ENCODE peak calls at places on chromosome 18, in four cellular contexts. One of them, this sample, is unnamed.
A peak's percentile ranks its signal among the peaks of the same experiment; 100 is the strongest.

GRCh38 chr18:26205318-26205717 is 20.9 kb upstream of the TAF4B start:
- DNase-seq in HCT116: no peak
- DNase-seq in keratinocyte: no peak
- DNase-seq in GM10248: no peak
- DNase-seq in this sample: no peak

GRCh38 chr18:72375628-72376027 is 168.5 kb downstream of the CBLN2 start:
- DNase-seq in GM10248: no peak
- DNase-seq in HCT116: no peak
- DNase-seq in keratinocyte: no peak
- DNase-seq in this sample: peak; percentile 29

GRCh38 chr18:13264986-13265900 is 46.7 kb downstream of the LDLRAD4 start:
- DNase-seq in GM10248: no peak
- DNase-seq in HCT116: no peak
- DNase-seq in keratinocyte: no peak
- DNase-seq in this sample: no peak

GRCh38 chr18:9130195-9130594 is 6.4 kb upstream of the ANKRD12 start:
- DNase-seq in keratinocyte: no peak
- DNase-seq in HCT116: no peak
- DNase-seq in GM10248: no peak
- DNase-seq in this sample: no peak

GRCh38 chr18:32072321-32072720 is 19.4 kb upstream of the RNF138 start:
- DNase-seq in keratinocyte: no peak
- DNase-seq in HCT116: no peak
- DNase-seq in GM10248: peak; percentile 24
- DNase-seq in this sample: no peak

GRCh38 chr18:52313213-52313612 is 26.8 kb upstream of the DCC start:
- DNase-seq in GM10248: no peak
- DNase-seq in keratinocyte: no peak
- DNase-seq in HCT116: no peak
- DNase-seq in this sample: no peak

GRCh38 chr18:75211721-75212625 is 1.4 kb downstream of the TSHZ1 start:
- DNase-seq in HCT116: no peak
- DNase-seq in keratinocyte: no peak
- DNase-seq in GM10248: peak; percentile 37
- DNase-seq in this sample: peak; percentile 62

GRCh38 chr18:36446059-36446458 is 148.5 kb downstream of the FHOD3 start:
- DNase-seq in keratinocyte: no peak
- DNase-seq in GM10248: no peak
- DNase-seq in HCT116: no peak
- DNase-seq in this sample: no peak

GRCh38 chr18:9661564-9661963 is 46.5 kb upstream of the RAB31 start:
- DNase-seq in keratinocyte: no peak
- DNase-seq in GM10248: no peak
- DNase-seq in HCT116: no peak
- DNase-seq in this sample: peak; percentile 33

GRCh38 chr18:47585136-47585535 is 333.7 kb upstream of the SKOR2 start:
- DNase-seq in GM10248: no peak
- DNase-seq in HCT116: no peak
- DNase-seq in keratinocyte: no peak
- DNase-seq in this sample: no peak

GRCh38 chr18:23201741-23202140 is 66.5 kb downstream of the CABLES1 start:
- DNase-seq in HCT116: no peak
- DNase-seq in GM10248: no peak
- DNase-seq in keratinocyte: no peak
- DNase-seq in this sample: no peak

GRCh38 chr18:35424356-35424755 is 47.2 kb upstream of the ZNF396 start:
- DNase-seq in keratinocyte: no peak
- DNase-seq in HCT116: no peak
- DNase-seq in GM10248: no peak
- DNase-seq in this sample: no peak

GRCh38 chr18:28588884-28589549 is 412.1 kb upstream of the CDH2 start:
- DNase-seq in HCT116: no peak
- DNase-seq in keratinocyte: no peak
- DNase-seq in GM10248: no peak
- DNase-seq in this sample: peak; percentile 3

GRCh38 chr18:65659312-65659711 is 91.5 kb upstream of the CDH7 start:
- DNase-seq in HCT116: no peak
- DNase-seq in GM10248: no peak
- DNase-seq in keratinocyte: no peak
- DNase-seq in this sample: no peak

GRCh38 chr18:9730786-9731185 is 22.7 kb downstream of the RAB31 start:
- DNase-seq in HCT116: no peak
- DNase-seq in keratinocyte: no peak
- DNase-seq in GM10248: no peak
- DNase-seq in this sample: no peak

GRCh38 chr18:26327062-26327461 is 100.8 kb downstream of the TAF4B start:
- DNase-seq in GM10248: no peak
- DNase-seq in HCT116: no peak
- DNase-seq in keratinocyte: no peak
- DNase-seq in this sample: no peak

GRCh38 chr18:9184998-9185613 is 48.5 kb downstream of the ANKRD12 start:
- DNase-seq in HCT116: no peak
- DNase-seq in keratinocyte: no peak
- DNase-seq in GM10248: no peak
- DNase-seq in this sample: peak; percentile 42

GRCh38 chr18:60069145-60069544 is 169.3 kb downstream of the PMAIP1 start:
- DNase-seq in GM10248: no peak
- DNase-seq in keratinocyte: no peak
- DNase-seq in HCT116: no peak
- DNase-seq in this sample: no peak

GRCh38 chr18:68840554-68841263 is 42.8 kb downstream of the CCDC102B start:
- DNase-seq in keratinocyte: peak; percentile 2
- DNase-seq in GM10248: no peak
- DNase-seq in HCT116: peak; percentile 23
- DNase-seq in this sample: peak; percentile 97

GRCh38 chr18:47427951-47428350 is 176.5 kb upstream of the SKOR2 start:
- DNase-seq in keratinocyte: no peak
- DNase-seq in HCT116: no peak
- DNase-seq in GM10248: no peak
- DNase-seq in this sample: no peak

GRCh38 chr18:30889582-30890301 is 152.8 kb downstream of the DSC3 start:
- DNase-seq in GM10248: no peak
- DNase-seq in HCT116: peak; percentile 23
- DNase-seq in keratinocyte: no peak
- DNase-seq in this sample: no peak
- TF ChIP-seq CTCF in GM10248: peak; percentile 42
- TF ChIP-seq CTCF in HCT116: peak; percentile 53
- TF ChIP-seq CTCF in keratinocyte: peak; percentile 40
- TF ChIP-seq CTCF in this sample: no peak

GRCh38 chr18:49726564-49726963 is 86.8 kb downstream of the ACAA2 start:
- DNase-seq in HCT116: no peak
- DNase-seq in keratinocyte: no peak
- DNase-seq in GM10248: no peak
- DNase-seq in this sample: no peak
- TF ChIP-seq CTCF in HCT116: no peak
- TF ChIP-seq CTCF in keratinocyte: no peak
- TF ChIP-seq CTCF in GM10248: no peak
- TF ChIP-seq CTCF in this sample: no peak

GRCh38 chr18:50401334-50401733 is 26.5 kb downstream of the SKA1 start:
- DNase-seq in HCT116: no peak
- DNase-seq in keratinocyte: no peak
- DNase-seq in GM10248: no peak
- DNase-seq in this sample: no peak
- TF ChIP-seq CTCF in HCT116: no peak
- TF ChIP-seq CTCF in keratinocyte: no peak
- TF ChIP-seq CTCF in GM10248: no peak
- TF ChIP-seq CTCF in this sample: no peak

GRCh38 chr18:3186678-3187658 is 32.8 kb downstream of the MYOM1 start:
- DNase-seq in GM10248: no peak
- DNase-seq in keratinocyte: no peak
- DNase-seq in HCT116: no peak
- DNase-seq in this sample: peak; percentile 69
- TF ChIP-seq CTCF in GM10248: no peak
- TF ChIP-seq CTCF in keratinocyte: no peak
- TF ChIP-seq CTCF in HCT116: peak; percentile 24
- TF ChIP-seq CTCF in this sample: peak; percentile 40

GRCh38 chr18:11729556-11729955 is 40.5 kb downstream of the GNAL start:
- DNase-seq in GM10248: no peak
- DNase-seq in HCT116: no peak
- DNase-seq in keratinocyte: no peak
- DNase-seq in this sample: no peak

GRCh38 chr18:11733031-11733430 is 44.0 kb downstream of the GNAL start:
- DNase-seq in GM10248: peak; percentile 82
- DNase-seq in HCT116: peak; percentile 48
- DNase-seq in keratinocyte: peak; percentile 26
- DNase-seq in this sample: peak; percentile 66

GRCh38 chr18:11726556-11726955 is 37.5 kb downstream of the GNAL start:
- DNase-seq in GM10248: no peak
- DNase-seq in keratinocyte: peak; percentile 1
- DNase-seq in HCT116: no peak
- DNase-seq in this sample: no peak

GRCh38 chr18:11728247-11728646 is 39.2 kb downstream of the GNAL start:
- DNase-seq in keratinocyte: no peak
- DNase-seq in GM10248: no peak
- DNase-seq in HCT116: peak; percentile 8
- DNase-seq in this sample: peak; percentile 19
- TF ChIP-seq CTCF in keratinocyte: peak; percentile 36
- TF ChIP-seq CTCF in GM10248: peak; percentile 22
- TF ChIP-seq CTCF in HCT116: peak; percentile 29
- TF ChIP-seq CTCF in this sample: no peak

GRCh38 chr18:57959278-57959677 is 84.7 kb upstream of the NEDD4L start:
- DNase-seq in HCT116: peak; percentile 72
- DNase-seq in keratinocyte: no peak
- DNase-seq in GM10248: peak; percentile 48
- DNase-seq in this sample: peak; percentile 31
- TF ChIP-seq CTCF in HCT116: peak; percentile 58
- TF ChIP-seq CTCF in keratinocyte: peak; percentile 47
- TF ChIP-seq CTCF in GM10248: peak; percentile 34
- TF ChIP-seq CTCF in this sample: peak; percentile 42

DNA sequence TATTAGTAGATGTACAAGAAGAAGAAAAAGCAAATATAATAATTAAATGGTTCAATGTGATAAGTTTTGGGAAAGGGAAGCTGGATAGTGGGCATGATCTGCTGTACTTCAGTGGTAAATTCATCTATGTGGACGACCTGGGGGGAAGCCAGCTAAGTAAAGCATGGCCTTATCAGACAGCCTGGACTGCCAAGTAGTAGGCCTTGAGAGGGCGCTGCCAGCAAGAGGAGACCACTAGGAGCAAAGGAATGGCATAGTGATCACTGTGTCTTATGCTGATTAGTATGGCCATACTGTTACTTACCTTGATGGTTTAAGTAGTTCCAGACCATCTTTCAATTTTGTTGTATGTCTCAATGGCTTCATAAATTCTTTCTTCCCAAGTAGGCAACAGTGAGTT is 287.6 kb downstream of the SETBP1 start:
- DNase-seq in HCT116: no peak
- DNase-seq in keratinocyte: no peak
- DNase-seq in GM10248: no peak
- DNase-seq in this sample: no peak
- TF ChIP-seq CTCF in HCT116: no peak
- TF ChIP-seq CTCF in keratinocyte: no peak
- TF ChIP-seq CTCF in GM10248: no peak
- TF ChIP-seq CTCF in this sample: no peak

GRCh38 chr18:7367336-7367735 is 136.4 kb downstream of the LRRC30 start:
- DNase-seq in keratinocyte: no peak
- DNase-seq in GM10248: no peak
- DNase-seq in HCT116: no peak
- DNase-seq in this sample: no peak
- TF ChIP-seq CTCF in keratinocyte: no peak
- TF ChIP-seq CTCF in GM10248: no peak
- TF ChIP-seq CTCF in HCT116: no peak
- TF ChIP-seq CTCF in this sample: no peak